ENCODE peak calls at places on chromosomes 4 and X, in four cellular contexts. One of them, this sample, is unnamed.

GRCh38 chrX:134717698-134718328 is 59.5 kb upstream of the PLAC1 start:
- DNase-seq in dorsolateral prefrontal cortex: no peak
- DNase-seq in astrocyte of the spinal cord: no peak
- DNase-seq in GM20000: no peak
- DNase-seq in this sample: no peak

GRCh38 chr4:94127707-94128328 is 79.8 kb upstream of the SMARCAD1 start:
- DNase-seq in dorsolateral prefrontal cortex: no peak
- DNase-seq in astrocyte of the spinal cord: peak; percentile 55
- DNase-seq in GM20000: peak; percentile 23
- DNase-seq in this sample: no peak

GRCh38 chrX:17082831-17083230 is 136.4 kb downstream of the REPS2 start:
- DNase-seq in dorsolateral prefrontal cortex: no peak
- DNase-seq in astrocyte of the spinal cord: no peak
- DNase-seq in GM20000: no peak
- DNase-seq in this sample: no peak

GRCh38 chr4:16896871-16897270 is 1.6 kb downstream of the LDB2 start:
- DNase-seq in dorsolateral prefrontal cortex: no peak
- DNase-seq in astrocyte of the spinal cord: peak; percentile 54
- DNase-seq in GM20000: no peak
- DNase-seq in this sample: no peak

GRCh38 chr4:24285759-24286158 is 298.6 kb downstream of the DHX15 start:
- DNase-seq in dorsolateral prefrontal cortex: no peak
- DNase-seq in astrocyte of the spinal cord: no peak
- DNase-seq in GM20000: no peak
- DNase-seq in this sample: no peak

GRCh38 chr4:1756079-1756478 is 34.8 kb downstream of the TACC3 start:
- DNase-seq in dorsolateral prefrontal cortex: no peak
- DNase-seq in astrocyte of the spinal cord: no peak
- DNase-seq in GM20000: no peak
- DNase-seq in this sample: no peak

GRCh38 chr4:71268156-71268555 is 70.7 kb upstream of the SLC4A4 start:
- DNase-seq in dorsolateral prefrontal cortex: no peak
- DNase-seq in astrocyte of the spinal cord: no peak
- DNase-seq in GM20000: no peak
- DNase-seq in this sample: no peak

GRCh38 chrX:31136144-31136572 is 64.3 kb upstream of the FTHL17 start:
- DNase-seq in dorsolateral prefrontal cortex: no peak
- DNase-seq in astrocyte of the spinal cord: no peak
- DNase-seq in GM20000: peak; percentile 37
- DNase-seq in this sample: no peak

GRCh38 chr4:16573181-16573580 is 325.3 kb downstream of the LDB2 start:
- DNase-seq in dorsolateral prefrontal cortex: no peak
- DNase-seq in astrocyte of the spinal cord: peak; percentile 46
- DNase-seq in GM20000: no peak
- DNase-seq in this sample: no peak

GRCh38 chrX:108439961-108440696 is 491 bp downstream of the COL4A5 start:
- DNase-seq in dorsolateral prefrontal cortex: no peak
- DNase-seq in astrocyte of the spinal cord: no peak
- DNase-seq in GM20000: no peak
- DNase-seq in this sample: no peak

GRCh38 chr4:14887842-14888433 is 114.3 kb upstream of the CPEB2 start:
- DNase-seq in dorsolateral prefrontal cortex: no peak
- DNase-seq in astrocyte of the spinal cord: no peak
- DNase-seq in GM20000: no peak
- DNase-seq in this sample: no peak

GRCh38 chr4:1778642-1779392 is 14.3 kb upstream of the FGFR3 start:
- DNase-seq in dorsolateral prefrontal cortex: no peak
- DNase-seq in astrocyte of the spinal cord: no peak
- DNase-seq in GM20000: no peak
- DNase-seq in this sample: no peak

GRCh38 chr4:145388043-145388442 is 93.6 kb upstream of the SMAD1 start:
- DNase-seq in dorsolateral prefrontal cortex: no peak
- DNase-seq in astrocyte of the spinal cord: peak; percentile 10
- DNase-seq in GM20000: no peak
- DNase-seq in this sample: no peak

GRCh38 chr4:1830642-1831228 is 25.2 kb downstream of the LETM1 start:
- DNase-seq in dorsolateral prefrontal cortex: no peak
- DNase-seq in astrocyte of the spinal cord: no peak
- DNase-seq in GM20000: no peak
- DNase-seq in this sample: no peak

GRCh38 chrX:46325312-46325877 is 219.8 kb downstream of the ZNF674 start:
- DNase-seq in dorsolateral prefrontal cortex: no peak
- DNase-seq in astrocyte of the spinal cord: peak; percentile 77
- DNase-seq in GM20000: no peak
- DNase-seq in this sample: no peak

GRCh38 chr4:8915201-8916200 is 43.9 kb upstream of the HMX1 start:
- DNase-seq in dorsolateral prefrontal cortex: peak; percentile 23
- DNase-seq in astrocyte of the spinal cord: no peak
- DNase-seq in GM20000: peak; percentile 10
- DNase-seq in this sample: peak; percentile 45

GRCh38 chr4:19266566-19266965 is 985.1 kb upstream of the SLIT2 start:
- DNase-seq in dorsolateral prefrontal cortex: no peak
- DNase-seq in astrocyte of the spinal cord: no peak
- DNase-seq in GM20000: no peak
- DNase-seq in this sample: no peak

GRCh38 chrX:125132274-125132673 is 187.4 kb upstream of the TEX13C start:
- DNase-seq in dorsolateral prefrontal cortex: no peak
- DNase-seq in astrocyte of the spinal cord: no peak
- DNase-seq in GM20000: no peak
- DNase-seq in this sample: no peak

GRCh38 chr4:76420311-76420710 is 630 bp downstream of the CCDC158 start:
- DNase-seq in dorsolateral prefrontal cortex: no peak
- DNase-seq in astrocyte of the spinal cord: no peak
- DNase-seq in GM20000: no peak
- DNase-seq in this sample: no peak

GRCh38 chr4:81664079-81664478 is 192.4 kb upstream of the RASGEF1B start:
- DNase-seq in dorsolateral prefrontal cortex: no peak
- DNase-seq in astrocyte of the spinal cord: no peak
- DNase-seq in GM20000: no peak
- DNase-seq in this sample: no peak

GRCh38 chr4:128823025-128823661 is 13.6 kb downstream of the JADE1 start:
- DNase-seq in dorsolateral prefrontal cortex: no peak
- DNase-seq in astrocyte of the spinal cord: peak; percentile 87
- DNase-seq in GM20000: no peak
- DNase-seq in this sample: no peak

GRCh38 chr4:55545133-55545532 is 1.6 kb downstream of the CLOCK start:
- DNase-seq in dorsolateral prefrontal cortex: no peak
- DNase-seq in astrocyte of the spinal cord: peak; percentile 26
- DNase-seq in GM20000: no peak
- DNase-seq in this sample: no peak

GRCh38 chr4:52983563-52984303 is 121.6 kb downstream of the RASL11B start:
- DNase-seq in dorsolateral prefrontal cortex: no peak
- DNase-seq in astrocyte of the spinal cord: peak; percentile 69
- DNase-seq in GM20000: peak; percentile 66
- DNase-seq in this sample: no peak

DNA sequence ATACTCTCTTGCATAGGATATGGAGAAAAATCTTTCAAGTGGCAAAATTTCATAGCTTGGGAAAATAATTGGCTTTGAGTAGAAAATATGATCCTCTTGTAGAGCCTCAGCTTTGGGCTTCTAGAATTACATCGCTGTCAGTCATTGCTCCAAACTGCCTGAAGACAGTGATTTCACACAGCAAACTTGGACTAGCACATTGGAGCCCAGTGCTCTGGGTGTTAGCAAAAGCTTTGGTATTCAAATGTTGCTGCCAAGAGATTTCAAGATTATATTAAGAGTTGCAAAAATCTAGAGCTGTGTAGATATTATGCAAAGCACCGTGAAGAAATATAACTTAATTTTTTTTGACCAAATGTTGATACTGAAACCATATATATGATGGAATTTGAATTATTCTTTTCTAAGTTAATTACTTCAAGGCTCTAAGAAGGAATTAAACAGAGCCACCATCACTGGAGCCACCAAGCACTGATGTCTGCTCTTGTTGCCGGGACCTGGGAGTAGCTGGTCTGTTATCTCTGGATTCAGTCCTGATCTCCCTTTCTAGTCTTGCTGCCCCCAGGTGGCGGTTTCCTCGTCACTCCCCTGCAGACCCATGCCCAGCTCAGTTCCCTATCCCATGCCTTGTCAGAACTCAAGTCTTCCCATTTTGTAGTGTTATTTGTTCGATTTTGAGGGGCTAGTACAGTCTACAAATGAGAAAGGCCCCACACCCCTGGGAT is 260.7 kb upstream of the SFRP2 start:
- DNase-seq in dorsolateral prefrontal cortex: no peak
- DNase-seq in astrocyte of the spinal cord: no peak
- DNase-seq in GM20000: no peak
- DNase-seq in this sample: no peak
- TF ChIP-seq CTCF in dorsolateral prefrontal cortex: no peak
- TF ChIP-seq CTCF in astrocyte of the spinal cord: no peak
- TF ChIP-seq CTCF in GM20000: no peak
- TF ChIP-seq CTCF in this sample: no peak

GRCh38 chr4:74056114-74056857 is 17.8 kb upstream of the CXCL3 start:
- DNase-seq in dorsolateral prefrontal cortex: no peak
- DNase-seq in astrocyte of the spinal cord: peak; percentile 35
- DNase-seq in GM20000: no peak
- DNase-seq in this sample: no peak
- TF ChIP-seq CTCF in dorsolateral prefrontal cortex: no peak
- TF ChIP-seq CTCF in astrocyte of the spinal cord: peak; percentile 6
- TF ChIP-seq CTCF in GM20000: no peak
- TF ChIP-seq CTCF in this sample: peak; percentile 16

GRCh38 chrX:7706032-7706431 is 136.9 kb upstream of the VCX start:
- DNase-seq in dorsolateral prefrontal cortex: no peak
- DNase-seq in astrocyte of the spinal cord: peak; percentile 6
- DNase-seq in GM20000: no peak
- DNase-seq in this sample: no peak
- TF ChIP-seq CTCF in dorsolateral prefrontal cortex: peak; percentile 24
- TF ChIP-seq CTCF in astrocyte of the spinal cord: peak; percentile 22
- TF ChIP-seq CTCF in GM20000: no peak
- TF ChIP-seq CTCF in this sample: no peak

GRCh38 chr4:150593996-150594395 is 12.0 kb downstream of the MAB21L2 start:
- DNase-seq in dorsolateral prefrontal cortex: no peak
- DNase-seq in astrocyte of the spinal cord: no peak
- DNase-seq in GM20000: no peak
- DNase-seq in this sample: no peak
- TF ChIP-seq CTCF in dorsolateral prefrontal cortex: no peak
- TF ChIP-seq CTCF in astrocyte of the spinal cord: peak; percentile 21
- TF ChIP-seq CTCF in GM20000: no peak
- TF ChIP-seq CTCF in this sample: no peak

DNA sequence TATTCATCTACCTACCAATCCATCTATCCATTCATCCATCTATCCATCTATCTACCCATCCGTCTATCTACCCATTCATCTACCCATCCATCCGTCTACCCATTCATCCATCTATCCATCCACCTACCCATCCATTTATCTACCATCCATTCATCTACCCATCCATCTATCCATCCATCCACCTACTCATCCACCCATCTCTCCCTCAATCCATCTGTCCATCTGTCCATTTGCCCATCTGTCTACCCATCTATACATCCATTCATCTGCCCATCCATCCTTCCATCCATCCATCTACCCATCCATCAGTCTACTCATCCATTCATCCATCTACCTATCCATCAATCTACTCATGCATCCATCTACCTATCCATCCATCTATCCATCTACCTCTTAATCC is 126.8 kb upstream of the PSAPL1 start:
- DNase-seq in dorsolateral prefrontal cortex: no peak
- DNase-seq in astrocyte of the spinal cord: no peak
- DNase-seq in GM20000: no peak
- DNase-seq in this sample: no peak
- TF ChIP-seq CTCF in dorsolateral prefrontal cortex: no peak
- TF ChIP-seq CTCF in astrocyte of the spinal cord: no peak
- TF ChIP-seq CTCF in GM20000: no peak
- TF ChIP-seq CTCF in this sample: no peak

DNA sequence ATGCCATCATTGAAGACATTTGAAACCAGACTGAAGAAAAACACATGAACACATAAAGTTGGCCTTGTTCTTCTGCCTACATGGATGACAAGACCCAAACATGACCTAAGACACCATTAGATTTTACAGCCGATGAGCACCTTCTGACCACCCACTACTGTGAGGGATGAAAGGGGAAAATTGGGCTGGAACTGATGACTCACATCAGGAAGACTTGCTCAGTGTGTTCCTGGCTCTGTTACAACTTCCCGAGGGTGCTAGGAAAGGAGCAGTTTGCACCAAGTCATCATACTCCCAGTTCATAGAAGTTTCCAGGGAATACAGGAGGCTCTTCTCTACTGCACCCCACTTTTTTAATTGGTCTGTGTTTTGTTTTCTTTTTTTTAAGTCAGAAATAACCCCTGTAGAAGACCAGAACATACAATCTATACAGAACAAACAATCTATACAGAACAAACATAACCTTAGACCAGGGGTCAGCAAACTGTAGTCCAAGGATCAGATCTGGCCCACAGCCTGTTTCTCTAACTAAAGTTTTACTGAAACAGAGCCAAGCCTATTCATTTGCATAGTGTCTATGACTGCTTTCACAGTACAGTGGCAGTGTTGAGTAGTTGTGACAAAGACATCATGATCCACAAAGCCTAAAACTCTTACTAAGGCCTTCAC is 25.3 kb downstream of the BTC start:
- DNase-seq in dorsolateral prefrontal cortex: no peak
- DNase-seq in astrocyte of the spinal cord: peak; percentile 63
- DNase-seq in GM20000: no peak
- DNase-seq in this sample: no peak
- TF ChIP-seq CTCF in dorsolateral prefrontal cortex: no peak
- TF ChIP-seq CTCF in astrocyte of the spinal cord: no peak
- TF ChIP-seq CTCF in GM20000: no peak
- TF ChIP-seq CTCF in this sample: no peak

This sample was measured in CD14-positive monocyte.